ENCODE peak calls at places on chromosomes 4 and X, in five cellular contexts. U is A549, I is heart right ventricle, E is right cardiac atrium, J is ascending aorta. F is an unnamed sample.

GRCh38 chr4:83961575-83961974 is 425.7 kb downstream of the GPAT3 start:
- DNase-seq in U (no peak), I (no peak), E (no peak), J (no peak), F (no peak)

GRCh38 chr4:53931423-53932060 is 132.9 kb downstream of the CHIC2 start:
- DNase-seq in U (no peak), I (no peak), E (no peak), J (no peak), F (no peak)

GRCh38 chr4:40856836-40857362 is 107.1 kb downstream of the NSUN7 start:
- DNase-seq in U (peak; percentile 55), I (peak; percentile 41), E (peak; percentile 92), J (peak; percentile 26), F (no peak)

GRCh38 chr4:13268165-13268564 is 216.0 kb downstream of the RAB28 start:
- DNase-seq in U (no peak), I (no peak), E (no peak), J (no peak), F (no peak)

GRCh38 chrX:9494806-9495205 is 29.9 kb downstream of the TBL1X start:
- DNase-seq in U (no peak), I (no peak), E (no peak), J (no peak), F (no peak)

GRCh38 chr4:52511825-52512224 is 147.3 kb downstream of the USP46 start:
- DNase-seq in U (no peak), I (no peak), E (no peak), J (no peak), F (no peak)

GRCh38 chr4:122798101-122798500 is 28.5 kb upstream of the FGF2 start:
- DNase-seq in U (peak; percentile 24), I (peak; percentile 70), E (peak; percentile 70), J (no peak), F (no peak)

GRCh38 chr4:71009796-71010588 is 16.5 kb downstream of the DCK start:
- DNase-seq in U (peak; percentile 26), I (no peak), E (no peak), J (no peak), F (no peak)

GRCh38 chrX:118990512-118991227 is 16.3 kb downstream of the LONRF3 start:
- DNase-seq in U (no peak), I (no peak), E (no peak), J (no peak), F (no peak)

GRCh38 chr4:140858897-140859296 is 102.7 kb upstream of the TBC1D9 start:
- DNase-seq in U (no peak), I (no peak), E (no peak), J (no peak), F (no peak)

GRCh38 chr4:123919576-123920098 is 523.0 kb downstream of the SPRY1 start:
- DNase-seq in U (no peak), I (no peak), E (no peak), J (no peak), F (no peak)

GRCh38 chr4:142126890-142127497 is 490.6 kb downstream of the IL15 start:
- DNase-seq in U (peak; percentile 3), I (peak; percentile 70), E (peak; percentile 30), J (no peak), F (no peak)

GRCh38 chr4:183960021-183960420 is 54.9 kb downstream of the STOX2 start:
- DNase-seq in U (peak; percentile 17), I (peak; percentile 73), E (peak; percentile 84), J (no peak), F (peak; percentile 68)

GRCh38 chrX:48508400-48509244 is at the start of gene PORCN:
- DNase-seq in U (peak; percentile 80), I (peak; percentile 86), E (peak; percentile 93), J (peak; percentile 28), F (peak; percentile 91)

GRCh38 chr4:25523405-25523804 is 132.2 kb upstream of the SLC34A2 start:
- DNase-seq in U (no peak), I (no peak), E (no peak), J (no peak), F (no peak)

GRCh38 chr4:112817933-112818921 is 181.3 kb downstream of the LARP7 start:
- DNase-seq in U (peak; percentile 75), I (peak; percentile 38), E (peak; percentile 79), J (peak; percentile 40), F (peak; percentile 85)

GRCh38 chrX:118528089-118528753 is 32.6 kb downstream of the DOCK11 start:
- DNase-seq in U (no peak), I (no peak), E (no peak), J (no peak), F (no peak)

GRCh38 chrX:78314561-78314960 is 12.8 kb downstream of the CYSLTR1 start:
- DNase-seq in U (no peak), I (no peak), E (no peak), J (no peak), F (no peak)

GRCh38 chrX:54492340-54492739 is 3.7 kb downstream of the FGD1 start:
- DNase-seq in U (no peak), I (no peak), E (peak; percentile 76), J (no peak), F (no peak)

GRCh38 chr4:23891064-23891421 is 1.2 kb upstream of the PPARGC1A start:
- DNase-seq in U (no peak), I (no peak), E (no peak), J (no peak), F (no peak)

GRCh38 chr4:176883108-176883550 is 90.4 kb upstream of the VEGFC start:
- DNase-seq in U (peak; percentile 1), I (no peak), E (no peak), J (no peak), F (no peak)

GRCh38 chr4:113979157-113979972 is at the start of gene ARSJ:
- DNase-seq in U (peak; percentile 42), I (peak; percentile 34), E (peak; percentile 83), J (peak; percentile 11), F (peak; percentile 66)

GRCh38 chrX:15873566-15873965 is 19.0 kb upstream of the AP1S2 start:
- DNase-seq in U (no peak), I (no peak), E (no peak), J (no peak), F (no peak)

GRCh38 chrX:153708415-153708814 is 15.8 kb downstream of the BCAP31 start:
- DNase-seq in U (peak; percentile 73), I (peak; percentile 53), E (peak; percentile 84), J (no peak), F (no peak)

GRCh38 chr4:144399927-144400326 is 246.0 kb upstream of the HHIP start:
- DNase-seq in U (peak; percentile 28), I (no peak), E (no peak), J (no peak), F (no peak)

GRCh38 chr4:4274226-4274625 is 15.7 kb downstream of the LYAR start:
- DNase-seq in U (no peak), I (no peak), E (no peak), J (no peak), F (no peak)

GRCh38 chr4:94877973-94878372 is 120.2 kb downstream of the BMPR1B start:
- DNase-seq in U (no peak), I (no peak), E (no peak), J (no peak), F (no peak)
- H3K27ac ChIP-seq in U (peak overlapping the region; percentile 49), I (no peak overlapping the region), E (no peak overlapping the region), J (peak overlapping the region; percentile 1), F (no peak overlapping the region)

DNA sequence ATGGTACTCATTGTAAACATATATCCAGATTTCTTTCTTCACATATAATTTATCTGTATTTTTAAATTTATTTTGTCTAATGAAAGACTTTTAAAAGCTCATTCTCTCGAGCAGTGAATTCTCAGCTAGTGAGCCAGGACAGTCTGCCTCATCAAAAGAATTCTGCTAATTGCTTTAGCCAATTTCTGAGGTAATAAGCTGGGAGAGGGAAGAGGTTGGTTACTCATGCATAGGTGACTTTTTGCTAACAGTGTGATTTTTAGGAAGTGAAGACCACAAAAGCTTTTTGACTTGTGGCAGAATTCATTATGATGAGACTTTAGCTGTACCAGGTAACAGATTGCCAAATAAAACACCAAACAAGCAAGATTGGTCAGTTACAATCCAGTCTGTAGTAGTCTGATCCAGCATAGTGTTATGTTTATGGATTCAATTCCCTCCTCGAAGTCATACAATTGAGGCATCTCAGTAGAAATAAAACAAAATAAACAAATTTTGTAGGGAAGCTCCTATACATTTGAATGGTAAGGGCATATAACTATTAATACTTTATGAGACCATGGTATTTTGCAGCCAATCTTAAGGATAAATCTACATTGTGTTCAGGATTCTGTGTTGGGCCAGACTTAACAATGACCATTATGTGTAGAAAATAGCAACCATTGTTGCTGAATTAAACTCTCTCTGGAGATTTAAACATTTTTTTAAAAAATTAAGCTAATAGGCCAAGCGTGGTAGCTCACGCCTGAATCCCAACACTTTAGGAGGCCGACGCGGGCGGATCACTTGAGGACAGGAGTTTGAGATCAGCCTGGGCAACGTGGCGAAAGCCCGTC is 21.3 kb downstream of the PLS3 start:
- DNase-seq in U (no peak), I (no peak), E (no peak), J (no peak), F (no peak)
- H3K27ac ChIP-seq in U (no peak overlapping the region), I (peak overlapping the region; percentile 42), E (peak overlapping the region; percentile 94), J (peak overlapping the region; percentile 73), F (no peak overlapping the region)

GRCh38 chr4:7571736-7572135 is 137.0 kb upstream of the PSAPL1 start:
- DNase-seq in U (no peak), I (no peak), E (no peak), J (no peak), F (no peak)
- H3K27ac ChIP-seq in U (no peak overlapping the region), I (no peak overlapping the region), E (no peak overlapping the region), J (no peak overlapping the region), F (no peak overlapping the region)

GRCh38 chrX:13371191-13371590 is 51.3 kb upstream of the ATXN3L start:
- DNase-seq in U (no peak), I (no peak), E (no peak), J (no peak), F (no peak)
- H3K27ac ChIP-seq in U (no peak overlapping the region), I (no peak overlapping the region), E (no peak overlapping the region), J (no peak overlapping the region), F (no peak overlapping the region)

DNA sequence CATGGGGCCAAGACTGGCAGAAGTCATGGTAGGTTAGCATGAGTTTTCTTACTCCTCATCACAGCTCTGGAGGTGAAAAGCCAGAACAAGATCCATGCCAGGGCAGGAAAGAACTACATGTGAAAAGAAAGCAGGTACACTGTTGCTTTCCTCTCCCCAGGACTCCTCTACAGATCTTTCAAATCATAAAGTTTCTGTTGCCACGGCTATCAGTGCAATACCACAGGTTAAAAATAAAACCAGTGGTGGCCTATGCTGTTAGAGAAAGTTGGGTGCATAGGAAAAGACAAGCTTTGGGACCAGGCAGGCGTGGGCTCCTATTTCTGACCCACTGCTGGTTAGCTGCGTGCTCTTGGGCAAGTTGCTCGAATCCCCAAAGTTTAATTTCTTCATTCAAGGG is 81.4 kb downstream of the SH3RF1 start:
- DNase-seq in U (no peak), I (no peak), E (no peak), J (no peak), F (no peak)
- H3K27ac ChIP-seq in U (no peak overlapping the region), I (no peak overlapping the region), E (no peak overlapping the region), J (no peak overlapping the region), F (no peak overlapping the region)

GRCh38 chrX:19695884-19696283 is 180.6 kb upstream of the MAP3K15 start:
- DNase-seq in U (no peak), I (no peak), E (no peak), J (no peak), F (no peak)

GRCh38 chrX:19698125-19698524 is 182.8 kb upstream of the MAP3K15 start:
- DNase-seq in U (no peak), I (peak; percentile 9), E (peak; percentile 50), J (no peak), F (no peak)

GRCh38 chrX:19698691-19699090 is 183.4 kb upstream of the MAP3K15 start:
- DNase-seq in U (no peak), I (no peak), E (no peak), J (no peak), F (no peak)

GRCh38 chrX:19697416-19697815 is 182.1 kb upstream of the MAP3K15 start:
- DNase-seq in U (peak; percentile 48), I (no peak), E (no peak), J (no peak), F (no peak)

GRCh38 chrX:19699151-19699550 is 183.8 kb upstream of the MAP3K15 start:
- DNase-seq in U (no peak), I (no peak), E (no peak), J (no peak), F (no peak)
- H3K27ac ChIP-seq in U (peak overlapping the region; percentile 75), I (no peak overlapping the region), E (no peak overlapping the region), J (no peak overlapping the region), F (no peak overlapping the region)

F was measured in suprapubic skin.